ENCODE peak calls at places on chromosomes 3 and 15, in ten cellular contexts. O is suprapubic skin, A is fibroblast of pulmonary artery, H is Calu3, B is OCI-LY7, J is right atrium auricular region, Y is astrocyte of the cerebellum, I is AG10803, M is IMR-90, R is colonic mucosa. K is an unnamed sample.

GRCh38 chr3:138861755-138862333 is 27.1 kb upstream of the PIK3CB start:
- DNase-seq in O (no peak), Y (peak; percentile 78), A (peak; percentile 21), J (no peak), B (no peak), H (peak; percentile 13), M (peak; percentile 81), R (no peak), I (peak; percentile 31), K (no peak)

GRCh38 chr3:16060945-16061344 is 113.5 kb upstream of the GALNT15 start:
- DNase-seq in A (peak; percentile 90), O (no peak), R (peak; percentile 26), B (no peak), Y (peak; percentile 73), I (peak; percentile 93), M (peak; percentile 95), H (no peak), J (peak; percentile 78), K (no peak)

GRCh38 chr3:63228677-63229076 is 49.4 kb upstream of the SYNPR start:
- DNase-seq in R (peak; percentile 35), O (no peak), M (peak; percentile 12), B (peak; percentile 73), H (peak; percentile 61), J (no peak), A (peak; percentile 43), I (peak; percentile 48), Y (peak; percentile 3), K (no peak)

GRCh38 chr3:76362643-76363042 is 577.3 kb upstream of the ZNF717 start:
- DNase-seq in A (no peak), Y (no peak), H (no peak), O (no peak), J (no peak), B (no peak), M (no peak), R (no peak), I (no peak), K (no peak)

GRCh38 chr15:77738441-77739437 is 106.0 kb upstream of the LINGO1 start:
- DNase-seq in Y (no peak), J (no peak), B (no peak), H (no peak), O (no peak), A (no peak), M (no peak), I (no peak), R (no peak), K (no peak)

GRCh38 chr15:92682772-92683510 is 27.4 kb upstream of the FAM174B start:
- DNase-seq in R (no peak), H (no peak), A (peak; percentile 68), I (peak; percentile 79), Y (no peak), B (no peak), J (no peak), M (no peak), O (no peak), K (no peak)

GRCh38 chr15:60614862-60615771 is 136.2 kb upstream of the ICE2 start:
- DNase-seq in I (no peak), Y (no peak), A (no peak), B (no peak), H (peak; percentile 23), R (peak; percentile 28), J (no peak), O (no peak), M (no peak), K (no peak)

GRCh38 chr3:133572158-133573053 is 1.1 kb upstream of the CDV3 start:
- DNase-seq in R (no peak), J (peak; percentile 54), A (peak; percentile 60), O (no peak), I (peak; percentile 40), B (peak; percentile 91), H (peak; percentile 1), Y (no peak), M (peak; percentile 53), K (no peak)

GRCh38 chr3:11499144-11499543 is 144.6 kb downstream of the VGLL4 start:
- DNase-seq in H (peak; percentile 1), I (peak; percentile 94), Y (peak; percentile 97), A (peak; percentile 94), O (no peak), M (peak; percentile 98), B (no peak), R (no peak), J (no peak), K (no peak)

GRCh38 chr3:139491966-139492365 is 15.7 kb upstream of the RBP2 start:
- DNase-seq in Y (no peak), M (no peak), A (no peak), J (no peak), O (no peak), H (no peak), B (no peak), I (no peak), R (no peak), K (no peak)

GRCh38 chr15:68817304-68818087 is 3.2 kb downstream of the ANP32A start:
- DNase-seq in A (peak; percentile 67), R (peak; percentile 78), H (peak; percentile 75), J (no peak), O (no peak), Y (no peak), M (peak; percentile 58), B (peak; percentile 89), I (peak; percentile 64), K (peak; percentile 69)

GRCh38 chr3:12444582-12445468 is 39.5 kb upstream of the TSEN2 start:
- DNase-seq in Y (peak; percentile 23), O (peak; percentile 48), B (no peak), R (peak; percentile 89), H (peak; percentile 90), A (no peak), M (no peak), J (no peak), I (no peak), K (no peak)

DNA sequence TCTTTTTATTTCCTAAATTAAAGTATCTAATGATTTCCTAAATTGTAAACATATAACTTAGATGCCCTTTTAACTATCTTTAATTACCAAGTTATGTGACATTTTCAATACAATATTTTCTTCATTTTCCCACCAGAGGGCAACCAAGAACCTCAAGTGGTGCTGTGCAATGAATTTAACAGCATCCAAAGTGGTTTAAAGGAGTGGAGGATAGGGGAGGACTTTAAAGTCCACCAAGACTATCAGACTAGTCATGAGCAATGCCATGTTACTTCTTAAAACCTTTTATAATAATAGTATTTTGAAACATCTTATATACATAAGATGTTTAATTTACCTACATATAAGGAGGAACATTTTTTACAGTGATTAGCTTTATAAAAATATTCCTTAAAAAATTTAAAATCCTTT is 74.4 kb downstream of the DLG1 start:
- DNase-seq in J (no peak), H (peak; percentile 24), Y (peak; percentile 47), O (no peak), I (peak; percentile 58), R (no peak), B (peak; percentile 67), M (peak; percentile 67), A (peak; percentile 76), K (no peak)
- TF ChIP-seq CTCF in J (peak; percentile 20), H (peak; percentile 48), Y (peak; percentile 60), O (no peak), I (peak; percentile 70), R (peak; percentile 36), B (peak; percentile 89), M (peak; percentile 65), A (peak; percentile 62), K (peak; percentile 65)

DNA sequence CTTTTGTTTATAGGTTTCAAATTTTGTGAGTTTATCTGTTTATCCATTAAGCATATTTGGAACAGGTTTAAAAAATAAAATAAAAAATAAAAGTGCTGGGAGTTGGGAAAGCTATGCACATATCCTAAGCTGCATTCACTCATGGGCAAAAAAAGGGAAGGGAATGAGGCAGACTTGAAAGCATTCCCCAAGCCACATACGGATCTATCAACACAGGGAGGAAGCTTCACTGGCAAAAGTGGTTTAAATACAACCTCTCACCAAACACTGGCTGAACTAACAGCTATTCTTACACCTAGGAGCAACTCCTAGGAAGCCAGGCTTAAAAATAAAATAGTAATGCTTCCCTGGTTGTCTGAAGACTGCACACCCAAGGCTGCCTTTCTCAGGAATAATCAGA is 101.2 kb downstream of the PCCB start:
- DNase-seq in R (no peak), M (peak; percentile 44), A (no peak), I (peak; percentile 59), J (no peak), O (no peak), Y (no peak), B (no peak), H (no peak), K (no peak)
- TF ChIP-seq CTCF in R (no peak), M (no peak), A (no peak), I (no peak), J (no peak), O (no peak), Y (no peak), B (no peak), H (no peak), K (no peak)

DNA sequence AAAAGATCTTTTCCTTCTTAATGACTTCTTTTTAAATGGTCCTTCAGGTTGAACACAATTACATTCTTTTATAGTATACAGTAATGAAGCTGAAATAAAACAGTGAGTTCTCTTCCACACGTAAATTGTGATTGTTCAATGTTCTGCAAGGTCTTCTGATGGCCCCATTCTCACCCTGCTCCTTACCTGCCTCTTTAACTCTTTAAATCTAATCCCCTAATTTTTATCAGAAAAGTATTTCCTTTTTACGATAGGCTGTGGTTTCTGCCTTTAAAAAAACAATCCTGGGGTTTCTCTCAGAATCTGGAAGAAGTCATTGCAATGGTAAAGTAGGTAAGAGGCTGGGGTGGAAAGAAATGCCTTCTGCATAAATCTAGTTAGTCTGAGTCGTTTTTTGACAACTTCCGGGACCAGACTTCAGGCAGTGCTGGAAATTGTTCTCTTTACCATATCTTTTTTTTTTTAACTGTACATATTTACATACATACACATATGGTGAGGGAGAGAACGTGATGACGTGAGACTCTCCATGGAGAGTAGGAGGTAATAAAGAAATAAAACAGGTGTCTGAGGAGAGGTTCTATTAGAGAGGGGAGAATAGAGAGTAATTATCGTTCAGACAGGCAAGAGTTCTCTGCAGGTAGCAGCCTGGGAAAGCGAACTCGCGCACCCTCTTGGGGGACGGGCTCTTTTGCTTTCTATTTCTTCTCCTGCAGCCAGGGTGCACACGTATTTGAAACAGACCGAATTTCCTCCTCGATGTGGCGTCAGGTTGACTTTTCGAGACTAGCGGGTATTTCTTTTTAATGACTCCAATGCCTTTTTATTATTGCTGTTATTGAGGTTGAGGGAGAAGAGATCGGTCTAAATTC is at the start of gene SIDT1:
- DNase-seq in Y (no peak), H (peak; percentile 47), M (no peak), B (peak; percentile 76), A (no peak), R (peak; percentile 78), I (no peak), O (no peak), J (no peak), K (peak; percentile 58)
- TF ChIP-seq CTCF in Y (peak; percentile 22), H (no peak), M (no peak), B (no peak), A (peak; percentile 7), R (no peak), I (peak; percentile 13), O (no peak), J (no peak), K (no peak)

DNA sequence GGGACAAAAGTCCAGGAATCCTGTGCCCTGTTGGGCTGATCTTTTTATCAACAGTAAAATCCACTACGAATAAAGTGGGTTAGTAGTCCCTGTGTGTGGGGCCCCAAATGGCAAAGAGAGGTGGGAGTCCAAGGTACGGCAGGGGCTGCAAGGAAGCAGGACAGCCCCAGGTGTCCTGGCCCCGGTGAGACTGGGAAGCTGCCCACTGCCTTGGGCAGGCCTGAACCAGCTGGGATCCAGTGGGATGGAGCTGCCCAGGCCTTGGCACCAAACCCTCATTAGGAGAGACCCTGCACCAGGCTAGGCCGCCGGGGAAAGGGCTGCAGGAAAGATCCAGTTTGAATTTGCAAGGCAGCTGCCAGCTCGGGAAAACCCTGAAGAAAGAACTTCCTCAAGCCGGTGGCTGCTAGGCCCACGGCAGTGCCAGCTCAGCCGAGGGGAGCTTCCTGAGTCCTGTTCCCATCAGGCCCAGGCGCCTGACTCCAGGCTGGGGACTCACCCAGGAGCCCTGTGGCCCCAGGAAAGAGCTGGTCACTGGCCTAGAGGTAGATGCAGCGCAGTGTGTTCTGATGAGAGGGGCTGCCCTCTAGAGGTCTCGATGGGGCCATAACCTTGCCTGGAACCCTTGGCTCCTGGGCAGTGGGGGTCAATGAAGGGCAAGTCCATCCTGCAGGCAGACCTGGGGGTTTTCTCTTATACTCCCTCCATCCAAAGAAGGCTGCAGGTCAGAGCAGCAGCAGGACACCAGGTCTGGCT is 14.4 kb upstream of the GNAI2 start:
- DNase-seq in A (no peak), B (peak; percentile 27), O (no peak), I (no peak), M (no peak), R (no peak), J (no peak), H (no peak), Y (no peak), K (no peak)
- TF ChIP-seq CTCF in A (no peak), B (peak; percentile 54), O (no peak), I (no peak), M (no peak), R (no peak), J (no peak), H (no peak), Y (no peak), K (no peak)